ENCODE peak calls at places on chromosome 11, in five cellular contexts. J, R, M, T and O are unnamed samples.

GRCh38 chr11:72972541-72973128 is 158.4 kb downstream of the ATG16L2 start:
- DNase-seq in J (peak), R (no peak), M (peak), T (no peak), O (no peak)

GRCh38 chr11:124832571-124832970 is 32.4 kb upstream of the MSANTD2 start:
- DNase-seq in J (no peak), R (no peak), M (no peak), T (no peak), O (no peak)

GRCh38 chr11:65134240-65134951 is at the start of gene SYVN1:
- DNase-seq in J (peak), R (peak), M (peak), T (peak), O (peak)

GRCh38 chr11:117856252-117856651 is 20.2 kb downstream of the FXYD6 start:
- DNase-seq in J (no peak), R (no peak), M (no peak), T (no peak), O (no peak)

GRCh38 chr11:94658386-94658785 is 91.2 kb downstream of the PIWIL4 start:
- DNase-seq in J (no peak), R (no peak), M (no peak), T (no peak), O (no peak)

GRCh38 chr11:1513326-1514296 is 27.0 kb upstream of the MOB2 start:
- DNase-seq in J (no peak), R (no peak), M (no peak), T (no peak), O (no peak)

GRCh38 chr11:118610220-118610772 is 2.9 kb downstream of the PHLDB1 start:
- DNase-seq in J (no peak), R (no peak), M (no peak), T (no peak), O (no peak)

GRCh38 chr11:130001491-130002351 is 914 bp downstream of the PRDM10 start:
- DNase-seq in J (peak), R (peak), M (peak), T (peak), O (peak)

GRCh38 chr11:64186205-64187165 is 514 bp downstream of the STIP1 start:
- DNase-seq in J (no peak), R (no peak), M (no peak), T (no peak), O (no peak)

GRCh38 chr11:60018058-60018457 is 1.1 kb downstream of the OOSP4B start:
- DNase-seq in J (no peak), R (no peak), M (no peak), T (no peak), O (no peak)

GRCh38 chr11:2975594-2975993 is 16.5 kb downstream of the NAP1L4 start:
- DNase-seq in J (peak), R (peak), M (peak), T (peak), O (peak)

GRCh38 chr11:130816941-130817607 is 99.2 kb downstream of the SNX19 start:
- DNase-seq in J (no peak), R (no peak), M (no peak), T (no peak), O (no peak)